ENCODE peak calls at places on chromosomes 7 and 10, in five cellular contexts. One of them, this sample, is unnamed. For H3K36me3, the result is how much of the 10 kb centered on the place peaks cover.

GRCh38 chr7:143936087-143937009 is 1.3 kb downstream of the OR2F2 start:
- ATAC-seq in HepG2: no peak
- ATAC-seq in naive thymus-derived CD4-positive, alpha-beta T cell: no peak
- ATAC-seq in GM12878: no peak
- ATAC-seq in thoracic aorta: no peak
- ATAC-seq in this sample: no peak

GRCh38 chr7:48087349-48087748 is 1.7 kb upstream of the UPP1 start:
- ATAC-seq in HepG2: no peak
- ATAC-seq in naive thymus-derived CD4-positive, alpha-beta T cell: no peak
- ATAC-seq in GM12878: peak
- ATAC-seq in thoracic aorta: no peak
- ATAC-seq in this sample: no peak

GRCh38 chr10:127003032-127003685 is 97.9 kb downstream of the DOCK1 start:
- ATAC-seq in HepG2: no peak
- ATAC-seq in naive thymus-derived CD4-positive, alpha-beta T cell: no peak
- ATAC-seq in GM12878: no peak
- ATAC-seq in thoracic aorta: no peak
- ATAC-seq in this sample: no peak

GRCh38 chr7:107768263-107768662 is 24.3 kb downstream of the CBLL1 start:
- ATAC-seq in HepG2: no peak
- ATAC-seq in naive thymus-derived CD4-positive, alpha-beta T cell: no peak
- ATAC-seq in GM12878: no peak
- ATAC-seq in thoracic aorta: no peak
- ATAC-seq in this sample: no peak

GRCh38 chr7:149721084-149721601 is 52.2 kb downstream of the ZNF467 start:
- ATAC-seq in HepG2: no peak
- ATAC-seq in naive thymus-derived CD4-positive, alpha-beta T cell: peak
- ATAC-seq in GM12878: no peak
- ATAC-seq in thoracic aorta: no peak
- ATAC-seq in this sample: no peak

GRCh38 chr7:135995751-135996150 is 18.6 kb upstream of the MTPN start:
- ATAC-seq in HepG2: no peak
- ATAC-seq in naive thymus-derived CD4-positive, alpha-beta T cell: no peak
- ATAC-seq in GM12878: no peak
- ATAC-seq in thoracic aorta: no peak
- ATAC-seq in this sample: no peak

GRCh38 chr7:74349621-74350020 is 60.4 kb downstream of the CLIP2 start:
- ATAC-seq in HepG2: no peak
- ATAC-seq in naive thymus-derived CD4-positive, alpha-beta T cell: no peak
- ATAC-seq in GM12878: no peak
- ATAC-seq in thoracic aorta: no peak
- ATAC-seq in this sample: no peak

GRCh38 chr7:142714375-142714774 is 34.9 kb upstream of the PRSS1 start:
- ATAC-seq in HepG2: no peak
- ATAC-seq in naive thymus-derived CD4-positive, alpha-beta T cell: peak
- ATAC-seq in GM12878: peak
- ATAC-seq in thoracic aorta: no peak
- ATAC-seq in this sample: no peak

GRCh38 chr10:15853800-15854199 is 6.5 kb downstream of the MINDY3 start:
- ATAC-seq in HepG2: no peak
- ATAC-seq in naive thymus-derived CD4-positive, alpha-beta T cell: no peak
- ATAC-seq in GM12878: no peak
- ATAC-seq in thoracic aorta: no peak
- ATAC-seq in this sample: no peak

GRCh38 chr10:113540845-113541553 is 11.9 kb upstream of the HABP2 start:
- ATAC-seq in HepG2: peak
- ATAC-seq in naive thymus-derived CD4-positive, alpha-beta T cell: no peak
- ATAC-seq in GM12878: no peak
- ATAC-seq in thoracic aorta: no peak
- ATAC-seq in this sample: no peak

GRCh38 chr7:111074071-111074771 is 16.7 kb upstream of the LRRN3 start:
- ATAC-seq in HepG2: no peak
- ATAC-seq in naive thymus-derived CD4-positive, alpha-beta T cell: no peak
- ATAC-seq in GM12878: peak
- ATAC-seq in thoracic aorta: no peak
- ATAC-seq in this sample: no peak

GRCh38 chr10:124953421-124953820 is 11.5 kb downstream of the ZRANB1 start:
- ATAC-seq in HepG2: peak
- ATAC-seq in naive thymus-derived CD4-positive, alpha-beta T cell: no peak
- ATAC-seq in GM12878: no peak
- ATAC-seq in thoracic aorta: no peak
- ATAC-seq in this sample: no peak

GRCh38 chr10:94413374-94413773 is 11.0 kb downstream of the TBC1D12 start:
- ATAC-seq in HepG2: no peak
- ATAC-seq in naive thymus-derived CD4-positive, alpha-beta T cell: no peak
- ATAC-seq in GM12878: no peak
- ATAC-seq in thoracic aorta: no peak
- ATAC-seq in this sample: no peak

GRCh38 chr10:84373000-84373399 is 44.6 kb downstream of the CCSER2 start:
- ATAC-seq in HepG2: no peak
- ATAC-seq in naive thymus-derived CD4-positive, alpha-beta T cell: no peak
- ATAC-seq in GM12878: no peak
- ATAC-seq in thoracic aorta: no peak
- ATAC-seq in this sample: no peak

GRCh38 chr7:134613623-134614347 is 32.9 kb upstream of the BPGM start:
- ATAC-seq in HepG2: no peak
- ATAC-seq in naive thymus-derived CD4-positive, alpha-beta T cell: no peak
- ATAC-seq in GM12878: no peak
- ATAC-seq in thoracic aorta: peak
- ATAC-seq in this sample: peak

GRCh38 chr7:76346778-76347177 is 12.0 kb downstream of the YWHAG start:
- ATAC-seq in HepG2: no peak
- ATAC-seq in naive thymus-derived CD4-positive, alpha-beta T cell: no peak
- ATAC-seq in GM12878: no peak
- ATAC-seq in thoracic aorta: no peak
- ATAC-seq in this sample: peak

GRCh38 chr7:51785171-51785570 is 468.6 kb upstream of the COBL start:
- ATAC-seq in HepG2: no peak
- ATAC-seq in naive thymus-derived CD4-positive, alpha-beta T cell: no peak
- ATAC-seq in GM12878: no peak
- ATAC-seq in thoracic aorta: no peak
- ATAC-seq in this sample: no peak

GRCh38 chr7:143490719-143491306 is 13.1 kb downstream of the TAS2R41 start:
- ATAC-seq in HepG2: peak
- ATAC-seq in naive thymus-derived CD4-positive, alpha-beta T cell: no peak
- ATAC-seq in GM12878: peak
- ATAC-seq in thoracic aorta: no peak
- ATAC-seq in this sample: no peak

GRCh38 chr10:649798-650690 is 39.4 kb downstream of the DIP2C start:
- ATAC-seq in HepG2: peak
- ATAC-seq in naive thymus-derived CD4-positive, alpha-beta T cell: no peak
- ATAC-seq in GM12878: no peak
- ATAC-seq in thoracic aorta: peak
- ATAC-seq in this sample: peak

GRCh38 chr10:130709415-130709814 is 573.2 kb downstream of the GLRX3 start:
- ATAC-seq in HepG2: no peak
- ATAC-seq in naive thymus-derived CD4-positive, alpha-beta T cell: no peak
- ATAC-seq in GM12878: no peak
- ATAC-seq in thoracic aorta: no peak
- ATAC-seq in this sample: no peak

GRCh38 chr10:118927317-118927716 is 102.2 kb upstream of the NANOS1 start:
- ATAC-seq in HepG2: no peak
- ATAC-seq in naive thymus-derived CD4-positive, alpha-beta T cell: no peak
- ATAC-seq in GM12878: no peak
- ATAC-seq in thoracic aorta: no peak
- ATAC-seq in this sample: no peak

GRCh38 chr7:151068069-151068773 is 8.8 kb downstream of the SLC4A2 start:
- ATAC-seq in HepG2: no peak
- ATAC-seq in naive thymus-derived CD4-positive, alpha-beta T cell: no peak
- ATAC-seq in GM12878: no peak
- ATAC-seq in thoracic aorta: no peak
- ATAC-seq in this sample: no peak

GRCh38 chr7:80521809-80522208 is 9.9 kb upstream of the GNAT3 start:
- ATAC-seq in HepG2: no peak
- ATAC-seq in naive thymus-derived CD4-positive, alpha-beta T cell: no peak
- ATAC-seq in GM12878: no peak
- ATAC-seq in thoracic aorta: no peak
- ATAC-seq in this sample: no peak

GRCh38 chr10:13632879-13633437 is 46.2 kb downstream of the PRPF18 start:
- ATAC-seq in HepG2: no peak
- ATAC-seq in naive thymus-derived CD4-positive, alpha-beta T cell: no peak
- ATAC-seq in GM12878: no peak
- ATAC-seq in thoracic aorta: no peak
- ATAC-seq in this sample: peak

GRCh38 chr7:158321936-158322615 is 265.5 kb downstream of the PTPRN2 start:
- ATAC-seq in HepG2: no peak
- ATAC-seq in naive thymus-derived CD4-positive, alpha-beta T cell: no peak
- ATAC-seq in GM12878: no peak
- ATAC-seq in thoracic aorta: no peak
- ATAC-seq in this sample: no peak

GRCh38 chr10:131874991-131875451 is 25.8 kb upstream of the PPP2R2D start:
- ATAC-seq in HepG2: peak
- ATAC-seq in naive thymus-derived CD4-positive, alpha-beta T cell: peak
- ATAC-seq in GM12878: peak
- ATAC-seq in thoracic aorta: no peak
- ATAC-seq in this sample: peak

GRCh38 chr7:73904219-73905136 is 43.5 kb downstream of the TMEM270 start:
- ATAC-seq in HepG2: no peak
- ATAC-seq in naive thymus-derived CD4-positive, alpha-beta T cell: no peak
- ATAC-seq in GM12878: no peak
- ATAC-seq in thoracic aorta: peak
- ATAC-seq in this sample: no peak

GRCh38 chr7:113464096-113464855 is 345.9 kb upstream of the SMIM30 start:
- ATAC-seq in HepG2: no peak
- ATAC-seq in naive thymus-derived CD4-positive, alpha-beta T cell: no peak
- ATAC-seq in GM12878: no peak
- ATAC-seq in thoracic aorta: no peak
- ATAC-seq in this sample: no peak

GRCh38 chr10:44385423-44385725 is 477 bp upstream of the CXCL12 start:
- ATAC-seq in HepG2: no peak
- ATAC-seq in naive thymus-derived CD4-positive, alpha-beta T cell: no peak
- ATAC-seq in GM12878: no peak
- ATAC-seq in thoracic aorta: no peak
- ATAC-seq in this sample: no peak

GRCh38 chr10:103849880-103850571 is 5.3 kb downstream of the SH3PXD2A start:
- ATAC-seq in HepG2: no peak
- ATAC-seq in naive thymus-derived CD4-positive, alpha-beta T cell: no peak
- ATAC-seq in GM12878: no peak
- ATAC-seq in thoracic aorta: peak
- ATAC-seq in this sample: peak

GRCh38 chr7:157253850-157254249 is 83.0 kb upstream of the DNAJB6 start:
- ATAC-seq in HepG2: no peak
- ATAC-seq in naive thymus-derived CD4-positive, alpha-beta T cell: no peak
- ATAC-seq in GM12878: no peak
- ATAC-seq in thoracic aorta: no peak
- ATAC-seq in this sample: no peak

GRCh38 chr7:157250605-157251228 is 86.1 kb upstream of the DNAJB6 start:
- ATAC-seq in HepG2: peak
- ATAC-seq in naive thymus-derived CD4-positive, alpha-beta T cell: peak
- ATAC-seq in GM12878: peak
- ATAC-seq in thoracic aorta: no peak
- ATAC-seq in this sample: peak

DNA sequence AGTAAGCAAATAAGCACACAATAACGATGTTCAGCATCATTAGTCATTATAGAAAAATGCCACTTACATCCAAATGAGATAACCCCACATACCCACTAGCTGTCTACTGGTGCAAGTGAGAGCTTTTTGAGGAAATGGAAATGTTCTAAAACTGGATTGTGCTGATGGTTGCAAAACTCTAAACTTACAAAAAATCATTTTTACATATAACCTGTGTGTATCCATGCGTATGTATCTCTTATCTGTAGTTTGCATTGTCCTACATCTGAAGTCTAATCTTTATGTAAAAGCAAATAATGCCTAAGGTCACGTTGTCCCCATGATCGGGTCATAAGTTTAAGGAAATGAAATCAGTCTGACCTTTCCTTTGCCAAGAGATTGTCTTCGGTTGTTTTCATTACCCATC is 81.6 kb upstream of the DNAJB6 start:
- ATAC-seq in HepG2: no peak
- ATAC-seq in naive thymus-derived CD4-positive, alpha-beta T cell: no peak
- ATAC-seq in GM12878: no peak
- ATAC-seq in thoracic aorta: no peak
- ATAC-seq in this sample: no peak
- H3K36me3 ChIP-seq in HepG2: half or more
- H3K36me3 ChIP-seq in naive thymus-derived CD4-positive, alpha-beta T cell: under half
- H3K36me3 ChIP-seq in GM12878: under half
- H3K36me3 ChIP-seq in thoracic aorta: under half
- H3K36me3 ChIP-seq in this sample: under half

DNA sequence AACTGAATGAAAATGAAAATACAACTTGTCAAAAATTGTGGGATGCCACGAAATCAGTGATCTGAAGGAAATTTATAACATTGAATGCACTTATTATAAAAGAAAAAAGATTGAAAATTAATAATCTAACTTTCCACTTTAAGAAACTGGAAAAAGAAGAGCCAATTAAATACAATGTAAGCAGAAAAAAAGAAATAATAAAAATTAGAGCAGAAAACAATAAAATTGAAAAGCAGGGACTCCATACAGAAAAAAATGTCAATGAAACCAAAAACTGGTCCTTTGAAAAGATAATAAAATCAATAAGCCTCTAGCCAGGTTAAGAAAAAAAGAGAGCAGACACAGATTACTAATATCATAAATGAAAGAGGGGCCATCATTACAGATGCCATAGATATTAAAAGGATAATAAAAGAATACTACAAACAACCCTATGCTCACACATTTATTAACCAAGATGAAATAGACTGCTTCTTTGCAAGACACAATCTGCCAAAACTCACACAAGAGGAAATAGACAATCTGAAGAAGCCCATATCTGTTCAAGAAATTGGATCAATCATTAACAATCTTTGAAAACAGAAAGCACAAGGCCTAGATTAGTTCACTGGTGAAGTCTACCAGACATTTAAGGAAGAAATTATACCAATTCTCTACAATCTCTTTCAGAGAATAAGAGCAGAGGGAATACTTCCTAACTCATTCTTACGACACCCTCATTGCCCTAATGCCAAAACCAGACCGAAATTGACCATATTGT is 233.8 kb upstream of the NEBL start:
- ATAC-seq in HepG2: no peak
- ATAC-seq in naive thymus-derived CD4-positive, alpha-beta T cell: no peak
- ATAC-seq in GM12878: no peak
- ATAC-seq in thoracic aorta: no peak
- ATAC-seq in this sample: no peak
- H3K4me3 ChIP-seq in HepG2: no peak
- H3K4me3 ChIP-seq in naive thymus-derived CD4-positive, alpha-beta T cell: no peak
- H3K4me3 ChIP-seq in GM12878: no peak
- H3K4me3 ChIP-seq in thoracic aorta: no peak
- H3K4me3 ChIP-seq in this sample: no peak

DNA sequence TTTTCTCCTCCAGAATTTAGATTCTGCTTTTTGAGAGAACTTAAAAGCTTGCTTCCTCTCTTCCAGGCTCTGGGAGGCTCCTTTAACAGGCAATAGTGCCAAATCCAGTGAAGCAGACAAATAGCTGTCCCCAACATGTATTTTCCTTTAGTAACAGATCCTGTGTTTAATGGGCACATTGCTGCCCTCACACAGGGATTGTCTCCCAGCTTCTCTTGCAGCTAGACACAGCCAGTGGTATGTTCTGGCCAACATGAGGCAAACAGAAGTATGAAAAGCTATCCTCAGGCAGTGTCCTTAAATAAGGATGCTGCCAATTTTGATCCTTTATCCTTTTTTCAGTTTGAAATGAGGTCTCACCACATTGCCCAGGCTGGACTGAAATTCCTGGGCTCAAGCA is 38.2 kb downstream of the MALSU1 start:
- ATAC-seq in HepG2: no peak
- ATAC-seq in naive thymus-derived CD4-positive, alpha-beta T cell: no peak
- ATAC-seq in GM12878: no peak
- ATAC-seq in thoracic aorta: no peak
- ATAC-seq in this sample: no peak
- H3K36me3 ChIP-seq in HepG2: half or more
- H3K36me3 ChIP-seq in naive thymus-derived CD4-positive, alpha-beta T cell: under half
- H3K36me3 ChIP-seq in GM12878: under half
- H3K36me3 ChIP-seq in thoracic aorta: under half
- H3K36me3 ChIP-seq in this sample: under half

GRCh38 chr10:17035446-17035845 is 94.2 kb downstream of the CUBN start:
- ATAC-seq in HepG2: no peak
- ATAC-seq in naive thymus-derived CD4-positive, alpha-beta T cell: no peak
- ATAC-seq in GM12878: no peak
- ATAC-seq in thoracic aorta: no peak
- ATAC-seq in this sample: no peak
- H3K4me3 ChIP-seq in HepG2: no peak
- H3K4me3 ChIP-seq in naive thymus-derived CD4-positive, alpha-beta T cell: no peak
- H3K4me3 ChIP-seq in GM12878: no peak
- H3K4me3 ChIP-seq in thoracic aorta: no peak
- H3K4me3 ChIP-seq in this sample: no peak

This sample was measured in gastroesophageal sphincter.